ENCODE peak calls at places on chromosomes 6 and 20, in four cellular contexts. One of them, this sample, is unnamed. For H3K4me1, the result is how much of the 10 kb centered on the place peaks cover.

GRCh38 chr6:7974932-7975763 is 64.6 kb upstream of the TXNDC5 start:
- DNase-seq in HCT116: peak
- DNase-seq in heart right ventricle: peak
- DNase-seq in neural progenitor cell: no peak
- DNase-seq in this sample: peak

GRCh38 chr6:110328231-110328630 is 29.9 kb downstream of the METTL24 start:
- DNase-seq in HCT116: no peak
- DNase-seq in heart right ventricle: no peak
- DNase-seq in neural progenitor cell: no peak
- DNase-seq in this sample: no peak

GRCh38 chr6:142419071-142419470 is 117.3 kb downstream of the ADGRG6 start:
- DNase-seq in HCT116: no peak
- DNase-seq in heart right ventricle: no peak
- DNase-seq in neural progenitor cell: no peak
- DNase-seq in this sample: no peak

GRCh38 chr20:24376523-24377085 is 92.8 kb upstream of the SYNDIG1 start:
- DNase-seq in HCT116: no peak
- DNase-seq in heart right ventricle: no peak
- DNase-seq in neural progenitor cell: no peak
- DNase-seq in this sample: no peak

GRCh38 chr6:84554706-84555105 is 209.7 kb downstream of the TBX18 start:
- DNase-seq in HCT116: no peak
- DNase-seq in heart right ventricle: no peak
- DNase-seq in neural progenitor cell: no peak
- DNase-seq in this sample: no peak

GRCh38 chr6:165573671-165574070 is 89.4 kb downstream of the PDE10A start:
- DNase-seq in HCT116: peak
- DNase-seq in heart right ventricle: peak
- DNase-seq in neural progenitor cell: peak
- DNase-seq in this sample: no peak

GRCh38 chr6:136435096-136435495 is 115.1 kb downstream of the MAP7 start:
- DNase-seq in HCT116: no peak
- DNase-seq in heart right ventricle: no peak
- DNase-seq in neural progenitor cell: no peak
- DNase-seq in this sample: no peak

GRCh38 chr20:9146649-9147048 is 77.8 kb downstream of the PLCB4 start:
- DNase-seq in HCT116: no peak
- DNase-seq in heart right ventricle: no peak
- DNase-seq in neural progenitor cell: no peak
- DNase-seq in this sample: no peak

GRCh38 chr6:108737594-108738546 is 110.4 kb upstream of the ARMC2 start:
- DNase-seq in HCT116: peak
- DNase-seq in heart right ventricle: no peak
- DNase-seq in neural progenitor cell: no peak
- DNase-seq in this sample: no peak

GRCh38 chr20:41032243-41032642 is 3.6 kb downstream of the TOP1 start:
- DNase-seq in HCT116: no peak
- DNase-seq in heart right ventricle: no peak
- DNase-seq in neural progenitor cell: no peak
- DNase-seq in this sample: no peak
- H3K4me3 ChIP-seq in HCT116: no peak
- H3K4me3 ChIP-seq in heart right ventricle: no peak
- H3K4me3 ChIP-seq in neural progenitor cell: peak
- H3K4me3 ChIP-seq in this sample: peak

GRCh38 chr6:38215225-38215624 is 395.7 kb downstream of the ZFAND3 start:
- DNase-seq in HCT116: no peak
- DNase-seq in heart right ventricle: no peak
- DNase-seq in neural progenitor cell: no peak
- DNase-seq in this sample: no peak

GRCh38 chr6:38212116-38212515 is 392.6 kb downstream of the ZFAND3 start:
- DNase-seq in HCT116: no peak
- DNase-seq in heart right ventricle: no peak
- DNase-seq in neural progenitor cell: no peak
- DNase-seq in this sample: no peak

GRCh38 chr6:38214159-38214558 is 394.6 kb downstream of the ZFAND3 start:
- DNase-seq in HCT116: no peak
- DNase-seq in heart right ventricle: no peak
- DNase-seq in neural progenitor cell: no peak
- DNase-seq in this sample: no peak

GRCh38 chr6:38212579-38212978 is 393.1 kb downstream of the ZFAND3 start:
- DNase-seq in HCT116: no peak
- DNase-seq in heart right ventricle: no peak
- DNase-seq in neural progenitor cell: peak
- DNase-seq in this sample: no peak

DNA sequence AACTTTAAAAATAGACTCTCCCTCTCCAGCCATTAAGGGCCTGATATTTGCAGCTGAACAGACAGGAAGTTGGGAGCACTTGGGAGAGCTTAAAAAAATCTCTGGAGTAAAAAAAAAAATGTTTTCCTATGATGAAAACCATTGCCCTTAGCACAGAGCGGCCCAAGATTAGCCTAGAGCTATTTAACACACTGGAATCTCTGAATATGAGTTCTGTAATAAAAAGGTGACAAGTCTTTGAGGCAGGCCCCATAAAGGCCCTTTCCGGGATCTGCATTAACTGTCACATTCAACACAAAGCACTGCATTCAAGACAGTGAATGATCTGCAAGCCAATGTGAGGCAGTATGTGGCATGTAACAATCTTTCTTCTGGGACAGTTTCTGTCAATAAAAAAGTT is 393.7 kb downstream of the ZFAND3 start:
- DNase-seq in HCT116: no peak
- DNase-seq in heart right ventricle: no peak
- DNase-seq in neural progenitor cell: no peak
- DNase-seq in this sample: no peak
- H3K27ac ChIP-seq in HCT116: no peak
- H3K27ac ChIP-seq in heart right ventricle: peak
- H3K27ac ChIP-seq in neural progenitor cell: peak
- H3K27ac ChIP-seq in this sample: no peak

DNA sequence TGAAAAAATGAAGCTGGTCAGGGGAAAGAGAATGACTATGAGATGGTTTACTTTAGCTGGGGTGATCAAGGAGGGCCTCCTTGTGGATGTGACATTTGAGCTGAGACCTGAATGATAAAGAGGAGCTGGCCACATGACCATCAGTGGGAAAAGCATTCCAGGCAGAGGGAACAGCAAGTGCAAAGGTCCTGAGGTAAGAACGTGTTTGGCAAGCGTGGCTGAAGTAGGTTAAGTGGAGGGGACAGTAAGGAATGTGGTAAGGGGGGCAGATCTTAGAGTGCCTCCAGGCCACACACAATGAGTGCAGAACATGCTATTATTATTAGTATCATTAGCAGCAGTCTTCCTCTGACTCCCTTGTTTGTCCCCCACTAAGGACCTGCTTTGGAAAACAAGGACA is 92.6 kb downstream of the KCNB1 start:
- DNase-seq in HCT116: no peak
- DNase-seq in heart right ventricle: no peak
- DNase-seq in neural progenitor cell: no peak
- DNase-seq in this sample: no peak
- H3K4me1 ChIP-seq in HCT116: under half
- H3K4me1 ChIP-seq in heart right ventricle: under half
- H3K4me1 ChIP-seq in neural progenitor cell: under half
- H3K4me1 ChIP-seq in this sample: under half

DNA sequence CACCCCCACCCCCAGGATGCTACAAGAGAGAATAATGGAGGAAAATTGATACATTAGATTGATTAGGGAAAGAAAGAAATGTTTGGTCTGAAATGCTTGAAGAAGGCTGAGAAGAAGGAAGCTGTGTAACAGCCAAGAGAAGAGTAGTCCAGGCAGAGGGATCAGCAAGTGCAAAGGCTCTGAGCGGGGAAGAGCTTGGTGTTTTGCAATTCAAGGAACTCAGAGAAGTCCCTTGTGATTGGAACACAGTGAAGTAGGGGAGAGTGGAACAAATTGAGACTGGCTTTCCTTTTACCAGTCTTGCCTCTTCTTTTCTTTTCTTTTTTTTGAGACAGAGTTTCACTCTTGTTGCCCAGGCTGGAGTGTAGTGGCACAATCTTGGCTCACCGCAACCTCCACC is 76.6 kb upstream of the CHD6 start:
- DNase-seq in HCT116: no peak
- DNase-seq in heart right ventricle: no peak
- DNase-seq in neural progenitor cell: no peak
- DNase-seq in this sample: no peak
- H3K4me3 ChIP-seq in HCT116: peak
- H3K4me3 ChIP-seq in heart right ventricle: no peak
- H3K4me3 ChIP-seq in neural progenitor cell: no peak
- H3K4me3 ChIP-seq in this sample: no peak

DNA sequence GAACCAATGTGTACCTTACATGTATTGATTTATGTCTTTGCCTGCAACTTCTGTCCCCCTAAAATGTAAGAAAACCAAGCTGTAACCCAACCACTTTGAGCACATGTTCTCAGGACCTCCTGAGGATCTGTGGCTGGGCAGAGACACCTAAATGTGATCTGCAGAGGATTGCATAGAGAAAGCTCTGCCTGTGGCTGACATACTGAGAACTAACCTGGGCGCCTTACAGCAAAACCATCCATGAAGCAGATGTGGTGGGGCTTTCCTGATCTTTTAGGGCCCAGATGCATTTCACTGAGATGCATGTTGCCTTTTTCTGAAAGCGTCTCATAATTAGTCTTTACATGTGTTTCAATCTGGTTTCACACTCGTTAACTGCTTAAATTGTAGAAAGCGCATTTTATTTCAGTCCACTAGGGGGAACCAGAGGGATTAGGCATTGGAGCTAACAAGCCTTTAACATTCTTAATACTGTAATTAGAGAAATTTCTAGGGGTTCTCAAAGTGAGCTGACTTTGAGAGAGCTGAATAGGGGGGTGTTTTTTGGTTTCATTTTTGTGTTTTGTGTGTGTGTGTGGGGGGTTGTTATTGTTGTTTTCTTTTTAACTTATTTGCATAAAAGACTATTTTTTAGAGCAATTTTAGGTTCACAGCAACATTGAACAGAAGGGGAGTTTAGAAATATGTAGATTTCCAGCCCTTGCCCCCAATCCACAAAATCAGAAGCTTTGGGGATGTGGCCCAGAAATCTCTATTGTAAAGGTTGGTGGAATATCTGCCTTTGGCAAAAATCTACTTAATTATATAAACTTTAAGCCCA is 50.9 kb upstream of the FAM184A start:
- DNase-seq in HCT116: peak
- DNase-seq in heart right ventricle: no peak
- DNase-seq in neural progenitor cell: peak
- DNase-seq in this sample: no peak
- H3K27ac ChIP-seq in HCT116: peak
- H3K27ac ChIP-seq in heart right ventricle: no peak
- H3K27ac ChIP-seq in neural progenitor cell: no peak
- H3K27ac ChIP-seq in this sample: no peak

GRCh38 chr6:118584906-118585305 is 36.8 kb downstream of the PLN start:
- DNase-seq in HCT116: no peak
- DNase-seq in heart right ventricle: no peak
- DNase-seq in neural progenitor cell: no peak
- DNase-seq in this sample: no peak
- H3K4me1 ChIP-seq in HCT116: under half
- H3K4me1 ChIP-seq in heart right ventricle: under half
- H3K4me1 ChIP-seq in neural progenitor cell: under half
- H3K4me1 ChIP-seq in this sample: under half

GRCh38 chr6:2853766-2854393 is 12.2 kb upstream of the SERPINB1 start:
- DNase-seq in HCT116: peak
- DNase-seq in heart right ventricle: no peak
- DNase-seq in neural progenitor cell: peak
- DNase-seq in this sample: no peak
- H3K4me3 ChIP-seq in HCT116: peak
- H3K4me3 ChIP-seq in heart right ventricle: peak
- H3K4me3 ChIP-seq in neural progenitor cell: peak
- H3K4me3 ChIP-seq in this sample: peak